ENCODE peak calls at places on chromosomes 6 and 20, in eight cellular contexts. M, B, A, K, W, Y, S and Q are unnamed samples. For H3K4me1, the result is how much of the 10 kb centered on the place peaks cover.

GRCh38 chr6:157912326-157912725 is 69.3 kb upstream of the SYNJ2 start:
- DNase-seq in A (peak), Y (no peak), B (no peak), W (peak), M (peak), S (no peak), K (no peak), Q (no peak)

GRCh38 chr20:44151621-44152416 is 35.2 kb downstream of the JPH2 start:
- DNase-seq in S (no peak), W (peak), K (no peak), Y (no peak), B (no peak), A (peak), M (no peak), Q (peak)

GRCh38 chr20:2449386-2449785 is 21.2 kb downstream of the SNRPB start:
- DNase-seq in S (no peak), A (no peak), M (no peak), K (no peak), W (no peak), Y (no peak), B (no peak), Q (no peak)

GRCh38 chr6:89942601-89943000 is 48.3 kb downstream of the GJA10 start:
- DNase-seq in S (no peak), M (no peak), Y (no peak), B (no peak), W (no peak), A (no peak), K (no peak), Q (no peak)

GRCh38 chr6:166343157-166343502 is 785 bp upstream of the SFT2D1 start:
- DNase-seq in W (no peak), A (peak), B (no peak), M (no peak), Y (no peak), S (no peak), K (peak), Q (no peak)

GRCh38 chr6:131694832-131695426 is 6.3 kb downstream of the OR2A4 start:
- DNase-seq in M (peak), W (peak), S (no peak), A (peak), K (peak), B (no peak), Y (peak), Q (peak)

GRCh38 chr6:37794825-37795224 is 24.7 kb upstream of the ZFAND3 start:
- DNase-seq in A (peak), B (no peak), M (no peak), S (no peak), Y (no peak), K (no peak), W (peak), Q (no peak)

GRCh38 chr6:20655317-20655716 is 121.1 kb downstream of the CDKAL1 start:
- DNase-seq in A (no peak), K (no peak), W (no peak), M (no peak), S (no peak), Y (no peak), B (no peak), Q (no peak)

GRCh38 chr6:82751718-82752117 is 313.9 kb downstream of the UBE3D start:
- DNase-seq in K (no peak), Y (no peak), B (no peak), W (no peak), M (no peak), S (no peak), A (no peak), Q (no peak)

GRCh38 chr6:50929323-50929722 is 110.7 kb downstream of the TFAP2B start:
- DNase-seq in B (no peak), Y (no peak), A (no peak), K (no peak), W (no peak), S (no peak), M (no peak), Q (no peak)

GRCh38 chr20:37384683-37385174 is 38.8 kb downstream of the SRC start:
- DNase-seq in S (peak), K (no peak), B (peak), A (peak), M (peak), Y (peak), W (no peak), Q (peak)

GRCh38 chr6:118864330-118865166 is 29.4 kb upstream of the ASF1A start:
- DNase-seq in B (no peak), K (no peak), A (peak), M (peak), Y (no peak), W (peak), S (no peak), Q (no peak)

GRCh38 chr20:13149371-13149770 is 71.7 kb upstream of the ISM1 start:
- DNase-seq in B (no peak), W (no peak), A (peak), S (no peak), Y (no peak), K (no peak), M (no peak), Q (no peak)

GRCh38 chr6:142478117-142478516 is 176.3 kb downstream of the ADGRG6 start:
- DNase-seq in S (no peak), B (no peak), K (peak), M (peak), A (peak), Y (no peak), W (no peak), Q (no peak)

GRCh38 chr6:150894935-150895686 is 29.6 kb downstream of the MTHFD1L start:
- DNase-seq in S (no peak), K (peak), A (peak), B (peak), M (peak), W (peak), Y (peak), Q (no peak)

GRCh38 chr20:37534401-37535157 is 6.9 kb upstream of the BLCAP start:
- DNase-seq in Y (peak), M (peak), A (peak), K (peak), B (no peak), W (peak), S (peak), Q (no peak)

GRCh38 chr6:113980937-113981554 is 10.1 kb upstream of the HDAC2 start:
- DNase-seq in Y (no peak), A (peak), B (no peak), W (peak), M (peak), K (peak), S (no peak), Q (no peak)

GRCh38 chr6:131950767-131951575 is at the start of gene CCN2:
- DNase-seq in M (peak), B (no peak), A (peak), S (peak), W (peak), Y (peak), K (peak), Q (peak)

GRCh38 chr6:130322673-130323268 is 43.0 kb upstream of the TMEM200A start:
- DNase-seq in M (peak), A (peak), W (peak), B (peak), Y (peak), S (peak), K (peak), Q (peak)

GRCh38 chr6:104462811-104463599 is 396.7 kb downstream of the HACE1 start:
- DNase-seq in Y (no peak), S (no peak), K (peak), M (peak), B (no peak), W (no peak), A (no peak), Q (no peak)

GRCh38 chr6:71411882-71412281 is 123.3 kb downstream of the OGFRL1 start:
- DNase-seq in B (no peak), Y (no peak), W (no peak), A (no peak), S (no peak), K (no peak), M (no peak), Q (no peak)

GRCh38 chr6:24313477-24314141 is 44.2 kb downstream of the DCDC2 start:
- DNase-seq in K (peak), M (peak), W (peak), B (no peak), A (peak), S (no peak), Y (no peak), Q (no peak)

GRCh38 chr20:16171180-16171579 is 402.1 kb downstream of the KIF16B start:
- DNase-seq in M (no peak), W (no peak), Y (no peak), S (no peak), B (no peak), A (no peak), K (no peak), Q (no peak)

GRCh38 chr6:156464100-156464878 is 312.9 kb upstream of the ARID1B start:
- DNase-seq in K (no peak), W (no peak), S (no peak), A (no peak), Y (no peak), M (no peak), B (no peak), Q (no peak)

GRCh38 chr6:128290221-128290620 is 230.2 kb downstream of the PTPRK start:
- DNase-seq in K (no peak), M (no peak), B (no peak), W (peak), A (peak), S (no peak), Y (no peak), Q (no peak)

GRCh38 chr6:100892693-100893092 is 11.6 kb upstream of the ASCC3 start:
- DNase-seq in Y (no peak), S (no peak), M (no peak), K (no peak), W (no peak), B (no peak), A (peak), Q (no peak)

GRCh38 chr6:167244064-167244949 is 46.8 kb upstream of the UNC93A start:
- DNase-seq in S (no peak), A (no peak), B (no peak), M (no peak), Y (no peak), K (no peak), W (no peak), Q (no peak)

GRCh38 chr6:165178056-165178455 is 131.3 kb downstream of the C6orf118 start:
- DNase-seq in K (no peak), M (no peak), B (no peak), A (peak), S (no peak), W (peak), Y (no peak), Q (no peak)

GRCh38 chr6:31332637-31333602 is 24.1 kb downstream of the HLA-B start:
- DNase-seq in M (no peak), W (no peak), B (no peak), A (peak), S (no peak), K (no peak), Y (no peak), Q (no peak)

GRCh38 chr6:164214066-164214465 is 799.5 kb downstream of the QKI start:
- DNase-seq in S (no peak), W (no peak), A (no peak), K (no peak), M (no peak), Y (no peak), B (no peak), Q (no peak)

GRCh38 chr6:154491567-154492470 is 18.7 kb downstream of the CNKSR3 start:
- DNase-seq in B (no peak), M (no peak), K (no peak), W (no peak), A (peak), Y (no peak), S (no peak), Q (no peak)

GRCh38 chr20:13799974-13800373 is 15.1 kb downstream of the NDUFAF5 start:
- DNase-seq in M (peak), S (no peak), B (no peak), W (no peak), Y (no peak), K (no peak), A (no peak), Q (no peak)

GRCh38 chr6:43172127-43173007 is 1.3 kb downstream of the SRF start:
- DNase-seq in B (peak), S (peak), M (peak), K (peak), W (no peak), Y (peak), A (peak), Q (peak)

GRCh38 chr6:158655569-158656450 is 6.0 kb downstream of the SYTL3 start:
- DNase-seq in Y (no peak), K (no peak), B (no peak), S (peak), A (no peak), M (peak), W (no peak), Q (no peak)

GRCh38 chr6:21885532-21886089 is 292.1 kb downstream of the SOX4 start:
- DNase-seq in B (no peak), W (peak), A (peak), S (no peak), M (peak), K (no peak), Y (peak), Q (peak)

GRCh38 chr20:55919319-55919718 is 86.0 kb downstream of the CBLN4 start:
- DNase-seq in A (no peak), Y (no peak), M (no peak), K (no peak), B (no peak), S (no peak), W (no peak), Q (no peak)

GRCh38 chr6:38871745-38872568 is 156.8 kb downstream of the DNAH8 start:
- DNase-seq in B (peak), W (peak), K (peak), A (peak), S (peak), M (peak), Y (peak), Q (no peak)

GRCh38 chr6:16754274-16754673 is 7.0 kb downstream of the ATXN1 start:
- DNase-seq in B (no peak), Y (no peak), M (no peak), K (no peak), W (no peak), S (no peak), A (no peak), Q (no peak)
- H3K27ac ChIP-seq in B (no peak), Y (no peak), M (no peak), K (no peak), W (no peak), S (no peak), A (no peak), Q (peak)

DNA sequence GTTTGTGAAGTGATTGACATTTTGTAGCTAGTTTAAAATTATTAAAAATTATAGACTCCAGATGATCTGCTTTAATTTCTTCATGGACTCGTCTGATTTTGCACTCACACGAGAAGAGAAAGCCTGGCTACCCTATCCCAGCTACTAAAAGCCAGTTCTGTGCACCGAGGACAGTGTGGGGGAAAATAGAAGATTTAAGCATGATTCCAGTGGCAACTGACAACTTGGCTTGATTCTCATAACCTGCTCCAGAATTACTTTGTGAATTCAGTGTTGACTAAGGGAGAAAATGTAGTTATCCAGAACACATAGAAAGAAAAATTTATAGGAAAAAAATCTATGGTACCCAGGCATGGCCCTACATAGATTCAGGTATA is 88.7 kb downstream of the SNAP25 start:
- DNase-seq in M (peak), A (peak), B (no peak), Y (no peak), S (no peak), K (no peak), W (peak), Q (no peak)
- H3K4me1 ChIP-seq in M (under half), A (under half), B (under half), Y (under half), S (under half), K (under half), W (under half), Q (under half)

GRCh38 chr20:32124916-32125454 is 15.5 kb downstream of the TM9SF4 start:
- DNase-seq in A (no peak), K (no peak), S (no peak), B (no peak), Y (no peak), W (no peak), M (no peak), Q (no peak)

GRCh38 chr20:32126919-32127318 is 17.4 kb downstream of the TM9SF4 start:
- DNase-seq in Y (no peak), M (no peak), W (no peak), K (no peak), A (no peak), S (no peak), B (no peak), Q (no peak)

GRCh38 chr20:32127347-32127746 is 17.8 kb downstream of the TM9SF4 start:
- DNase-seq in K (no peak), S (no peak), W (no peak), A (no peak), B (no peak), Y (no peak), M (no peak), Q (no peak)

GRCh38 chr20:32123088-32123487 is 13.6 kb downstream of the TM9SF4 start:
- DNase-seq in S (no peak), W (no peak), B (no peak), A (no peak), Y (no peak), K (no peak), M (no peak), Q (no peak)

GRCh38 chr20:32125511-32125910 is 16.0 kb downstream of the TM9SF4 start:
- DNase-seq in S (no peak), Y (no peak), K (no peak), B (no peak), W (no peak), M (no peak), A (no peak), Q (no peak)
- H3K27ac ChIP-seq in S (no peak), Y (no peak), K (no peak), B (no peak), W (no peak), M (no peak), A (no peak), Q (no peak)

GRCh38 chr20:62357681-62358080 is 9.4 kb downstream of the LAMA5 start:
- DNase-seq in B (no peak), M (no peak), K (no peak), W (no peak), A (no peak), S (no peak), Y (no peak), Q (peak)
- H3K4me1 ChIP-seq in B (under half), M (under half), K (half or more), W (half or more), A (under half), S (under half), Y (half or more), Q (under half)

DNA sequence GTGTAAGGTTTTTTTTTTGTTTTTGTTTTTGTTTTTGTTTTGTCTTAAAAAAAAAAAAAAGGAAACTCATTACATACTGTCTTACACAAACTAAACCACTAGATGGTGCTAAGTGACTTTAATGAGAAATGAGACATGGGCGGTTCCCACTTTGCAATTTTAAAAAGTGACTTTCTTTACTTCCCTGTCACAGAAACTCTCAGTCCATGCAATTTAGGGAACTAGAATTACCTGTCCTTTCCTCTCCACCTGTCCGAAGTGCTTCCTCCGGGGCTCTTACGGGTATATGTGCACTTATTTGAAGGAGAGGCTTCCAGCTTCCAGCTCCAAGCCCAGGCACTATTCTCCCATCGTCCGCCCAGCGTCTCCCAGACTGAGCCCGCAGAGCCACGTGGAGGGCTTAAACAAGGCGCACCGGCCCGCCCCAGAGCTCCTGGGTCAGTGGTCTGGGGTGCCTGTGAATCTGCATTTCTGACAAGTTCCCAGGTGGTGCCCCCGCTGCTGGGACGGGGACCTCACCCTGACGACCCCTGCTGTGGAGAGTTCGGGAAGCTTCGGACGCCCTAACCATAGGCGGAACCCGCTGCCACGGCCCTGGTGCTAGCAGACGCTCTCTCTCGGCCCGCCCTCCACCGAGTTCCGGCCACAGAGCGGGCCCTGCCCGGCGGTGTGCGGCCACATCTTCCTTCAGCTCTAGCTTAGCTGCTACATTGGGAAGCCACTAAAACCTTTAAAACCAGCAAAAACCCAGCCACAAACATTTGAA is 26.1 kb downstream of the BFSP1 start:
- DNase-seq in W (peak), Y (peak), S (peak), M (peak), K (peak), B (peak), A (peak), Q (peak)
- H3K27ac ChIP-seq in W (no peak), Y (peak), S (no peak), M (no peak), K (no peak), B (no peak), A (no peak), Q (peak)

DNA sequence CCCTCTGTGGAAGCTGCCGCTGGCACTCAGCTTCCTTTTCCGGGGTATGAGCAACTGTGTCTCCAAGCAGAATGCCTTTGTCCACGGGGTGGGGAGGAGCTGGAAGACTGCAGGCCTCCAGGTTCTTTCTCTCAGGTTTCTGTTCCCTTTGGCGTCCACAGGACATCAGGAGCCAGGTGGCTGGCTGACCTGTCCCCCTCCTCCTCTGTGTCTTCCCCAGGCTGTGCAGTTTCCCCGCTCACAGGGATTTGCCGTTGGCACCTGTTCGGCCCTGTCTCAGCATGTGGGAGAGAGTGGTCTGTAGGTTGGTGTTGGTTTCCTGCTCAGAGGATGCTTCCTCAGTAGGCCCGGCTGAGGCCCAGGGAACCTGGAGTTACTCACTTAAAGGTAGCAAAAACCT is 43.5 kb downstream of the CDS2 start:
- DNase-seq in A (no peak), W (no peak), S (no peak), M (no peak), K (no peak), B (no peak), Y (no peak), Q (no peak)
- H3K4me1 ChIP-seq in A (under half), W (under half), S (under half), M (under half), K (half or more), B (under half), Y (under half), Q (under half)

DNA sequence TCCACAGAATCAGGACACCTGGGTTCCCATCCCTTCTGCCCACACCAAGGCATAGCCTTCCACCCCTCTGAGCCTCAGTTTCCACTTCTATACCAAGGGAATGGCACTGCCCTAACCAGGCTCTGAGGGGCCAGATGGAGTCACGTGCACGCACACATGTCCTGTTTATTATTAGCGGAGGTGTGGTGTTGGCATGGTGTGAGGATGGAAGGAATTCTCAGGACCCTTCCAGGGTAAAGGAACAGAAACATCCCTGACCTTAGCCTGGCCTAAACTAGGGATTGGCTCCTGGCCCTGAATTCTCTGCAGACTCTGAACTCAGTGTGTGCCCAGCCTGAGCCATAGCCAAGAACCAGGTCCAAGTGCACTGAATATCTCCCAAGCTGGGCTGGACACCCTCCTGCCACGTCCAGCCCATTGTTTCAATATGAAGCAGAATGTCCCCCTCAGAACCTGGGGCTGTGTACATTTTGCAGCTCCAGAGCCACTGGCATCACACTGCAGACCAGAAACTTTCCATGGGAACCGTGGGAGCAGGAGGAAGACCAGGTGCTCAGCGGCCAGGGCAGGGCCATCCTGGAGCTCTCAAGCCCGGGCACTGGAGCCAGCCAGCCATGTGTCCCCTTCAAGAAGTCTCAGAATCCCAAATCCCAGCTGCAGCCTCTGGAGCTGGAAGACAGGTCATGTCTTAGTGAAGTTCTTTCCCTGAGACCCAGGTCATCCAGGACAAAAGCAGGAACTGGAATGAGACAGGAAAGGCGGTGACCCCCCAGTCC is 208.4 kb downstream of the ANKRD60 start:
- DNase-seq in K (no peak), Y (no peak), S (no peak), W (no peak), M (no peak), B (no peak), A (no peak), Q (no peak)
- H3K27ac ChIP-seq in K (no peak), Y (peak), S (no peak), W (no peak), M (no peak), B (no peak), A (no peak), Q (no peak)